ENCODE peak calls at places on chromosomes 1 and 21, in eight cellular contexts. K is prostate gland, R is body of pancreas, M is Panc1, G is kidney, N is lower lobe of right lung, J is mesenchymal stem cell, T is neuronal stem cell. C is an unnamed sample. For H3K9me3, the result is how much of the 10 kb centered on the place peaks cover.

GRCh38 chr1:28027238-28027637 is 61.2 kb downstream of the EYA3 start:
- DNase-seq in G (no peak), R (no peak), M (no peak), K (no peak), J (no peak), T (no peak), N (no peak), C (no peak)

GRCh38 chr1:183609313-183609712 is 19.1 kb upstream of the NCF2 start:
- DNase-seq in J (peak), T (no peak), M (no peak), K (no peak), R (no peak), G (no peak), N (peak), C (peak)

GRCh38 chr1:28811369-28811765 is 603 bp upstream of the OPRD1 start:
- DNase-seq in R (no peak), G (no peak), T (no peak), N (no peak), M (no peak), J (no peak), K (no peak), C (no peak)

GRCh38 chr21:43591468-43592050 is 67.7 kb downstream of the HSF2BP start:
- DNase-seq in J (peak), R (no peak), N (no peak), T (no peak), K (no peak), G (no peak), M (no peak), C (no peak)

GRCh38 chr1:183870351-183871077 is 65.6 kb downstream of the RGL1 start:
- DNase-seq in N (no peak), K (no peak), J (peak), G (peak), R (peak), M (no peak), T (no peak), C (no peak)

GRCh38 chr1:197399691-197400521 is 131.9 kb downstream of the CRB1 start:
- DNase-seq in N (no peak), J (peak), M (peak), R (peak), T (peak), K (no peak), G (no peak), C (no peak)

GRCh38 chr1:227192163-227192562 is 126.1 kb downstream of the CDC42BPA start:
- DNase-seq in N (no peak), J (peak), G (no peak), K (no peak), M (peak), T (no peak), R (peak), C (peak)

GRCh38 chr1:147834810-147835209 is 67.8 kb upstream of the GJA8 start:
- DNase-seq in J (no peak), M (no peak), R (no peak), G (no peak), N (no peak), K (no peak), T (no peak), C (no peak)

GRCh38 chr1:52631759-52632331 is 1.1 kb upstream of the SHISAL2A start:
- DNase-seq in K (no peak), N (no peak), R (no peak), M (no peak), G (no peak), T (no peak), J (no peak), C (no peak)

GRCh38 chr1:87221008-87221407 is 107.7 kb upstream of the LMO4 start:
- DNase-seq in T (no peak), K (no peak), R (no peak), G (no peak), N (no peak), M (no peak), J (no peak), C (no peak)

GRCh38 chr1:23590058-23590783 is 30.9 kb upstream of the ID3 start:
- DNase-seq in G (no peak), J (no peak), N (no peak), M (no peak), T (no peak), R (no peak), K (no peak), C (no peak)

GRCh38 chr1:215529111-215529510 is 38.0 kb upstream of the KCTD3 start:
- DNase-seq in K (no peak), R (no peak), N (no peak), M (no peak), T (no peak), G (no peak), J (peak), C (no peak)

GRCh38 chr1:198829948-198830347 is 191.1 kb downstream of the PTPRC start:
- DNase-seq in R (no peak), M (no peak), K (no peak), G (no peak), T (no peak), J (peak), N (no peak), C (no peak)

GRCh38 chr1:237863234-237863633 is 27.5 kb downstream of the ZP4 start:
- DNase-seq in K (no peak), M (no peak), R (no peak), T (no peak), N (no peak), G (no peak), J (no peak), C (no peak)

GRCh38 chr1:24294228-24294672 is 24.9 kb upstream of the GRHL3 start:
- DNase-seq in K (peak), M (no peak), R (no peak), J (peak), N (no peak), T (no peak), G (peak), C (no peak)

GRCh38 chr1:176785810-176786209 is 322.8 kb downstream of the PAPPA2 start:
- DNase-seq in R (no peak), T (no peak), M (no peak), J (no peak), K (no peak), N (no peak), G (no peak), C (no peak)

GRCh38 chr1:34367954-34368353 is 191.2 kb downstream of the C1orf94 start:
- DNase-seq in G (no peak), T (no peak), K (no peak), N (no peak), R (no peak), M (no peak), J (no peak), C (no peak)

GRCh38 chr1:67213164-67213563 is 46.9 kb downstream of the IL23R start:
- DNase-seq in J (peak), T (peak), N (no peak), K (no peak), R (no peak), G (no peak), M (no peak), C (no peak)

GRCh38 chr1:160410412-160411005 is 10.1 kb downstream of the VANGL2 start:
- DNase-seq in N (no peak), R (no peak), G (no peak), T (peak), M (no peak), K (no peak), J (no peak), C (no peak)

GRCh38 chr1:73903092-73903491 is 294.9 kb downstream of the LRRIQ3 start:
- DNase-seq in T (no peak), R (no peak), G (no peak), K (no peak), J (no peak), M (no peak), N (no peak), C (no peak)

GRCh38 chr1:92953491-92953890 is 7.8 kb downstream of the DIPK1A start:
- DNase-seq in K (no peak), N (no peak), T (no peak), M (no peak), R (no peak), G (no peak), J (no peak), C (no peak)

GRCh38 chr1:109274533-109275476 is 8.1 kb downstream of the PSRC1 start:
- DNase-seq in R (peak), K (peak), G (peak), J (peak), M (no peak), T (no peak), N (peak), C (no peak)

GRCh38 chr1:13878001-13878400 is 178.0 kb downstream of the PRDM2 start:
- DNase-seq in M (no peak), J (no peak), T (no peak), K (no peak), G (no peak), R (no peak), N (no peak), C (no peak)

GRCh38 chr1:220604921-220605320 is 77.0 kb downstream of the MARK1 start:
- DNase-seq in R (no peak), K (no peak), T (no peak), N (no peak), G (no peak), M (no peak), J (no peak), C (no peak)

GRCh38 chr1:212315907-212316306 is 30.7 kb downstream of the PPP2R5A start:
- DNase-seq in M (no peak), R (peak), J (peak), T (peak), K (no peak), N (no peak), G (no peak), C (no peak)

GRCh38 chr1:156912861-156913808 is 7.3 kb upstream of the LRRC71 start:
- DNase-seq in T (no peak), G (no peak), J (no peak), N (peak), K (no peak), M (no peak), R (no peak), C (no peak)

GRCh38 chr1:164163291-164163845 is 395.6 kb upstream of the PBX1 start:
- DNase-seq in N (no peak), R (no peak), K (no peak), J (no peak), T (no peak), M (no peak), G (no peak), C (no peak)
- H3K9me3 ChIP-seq in N (under half), R (under half), K (under half), J (under half), T (under half), M (under half), G (under half), C (under half)

GRCh38 chr1:168159251-168159650 is 19.5 kb upstream of the TIPRL start:
- DNase-seq in G (no peak), J (no peak), M (no peak), R (no peak), N (no peak), T (no peak), K (no peak), C (no peak)

GRCh38 chr1:168159979-168160378 is 18.8 kb upstream of the TIPRL start:
- DNase-seq in T (no peak), G (no peak), N (no peak), R (no peak), J (no peak), M (no peak), K (no peak), C (no peak)

GRCh38 chr1:168151935-168152334 is 15.2 kb upstream of the GPR161 start:
- DNase-seq in K (no peak), N (no peak), T (no peak), M (no peak), G (no peak), J (no peak), R (no peak), C (no peak)

GRCh38 chr1:168157638-168158037 is 20.9 kb upstream of the GPR161 start:
- DNase-seq in R (no peak), T (no peak), M (no peak), J (no peak), N (no peak), K (no peak), G (no peak), C (no peak)

DNA sequence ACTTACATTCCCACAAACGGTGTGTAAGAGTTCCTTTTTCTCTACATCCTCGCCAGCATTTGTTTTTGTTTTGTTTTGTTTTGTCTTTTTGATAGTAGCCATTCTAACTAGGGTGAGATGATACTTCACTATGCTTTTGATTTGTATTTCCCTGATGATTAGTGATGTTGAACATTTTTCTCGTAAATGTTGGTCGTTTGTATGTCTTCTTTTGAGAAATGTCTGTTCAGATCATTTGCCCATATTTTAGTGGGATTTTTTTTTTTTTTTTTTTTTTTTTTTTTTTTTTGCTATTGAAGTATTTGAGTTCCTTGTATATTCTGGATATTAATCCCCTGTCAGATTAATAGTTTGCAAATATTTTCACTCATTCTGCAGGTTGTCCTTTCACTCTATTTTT is 19.2 kb upstream of the GPR161 start:
- DNase-seq in K (no peak), G (no peak), M (no peak), R (no peak), N (no peak), J (no peak), T (no peak), C (no peak)
- H3K4me3 ChIP-seq in K (no peak), G (no peak), M (no peak), R (no peak), N (no peak), J (no peak), T (no peak), C (no peak)

GRCh38 chr1:228241259-228241658 is 33.4 kb downstream of the OBSCN start:
- DNase-seq in J (no peak), K (no peak), M (no peak), R (no peak), N (no peak), T (no peak), G (no peak), C (no peak)
- H3K9me3 ChIP-seq in J (half or more), K (under half), M (under half), R (under half), N (under half), T (under half), G (under half), C (under half)

DNA sequence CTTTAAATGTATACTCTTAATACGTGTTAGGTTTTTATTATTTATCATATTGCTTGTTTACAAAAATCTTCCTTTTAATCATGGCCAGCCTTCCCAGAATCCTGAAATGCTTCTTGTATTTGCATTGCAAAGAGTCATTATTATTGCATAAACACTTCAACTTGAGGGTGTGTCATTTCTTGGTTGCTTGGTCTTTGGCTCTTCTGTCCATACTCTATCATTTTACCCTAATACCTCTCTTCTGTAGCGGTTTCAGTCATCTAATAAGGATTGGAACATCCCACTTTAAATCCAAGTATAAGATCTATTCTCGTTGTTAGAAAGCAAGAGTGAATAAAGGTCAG is 200.6 kb upstream of the CACYBP start:
- DNase-seq in R (no peak), K (no peak), J (no peak), M (no peak), N (no peak), T (no peak), G (no peak), C (no peak)
- H3K4me3 ChIP-seq in R (no peak), K (peak), J (no peak), M (no peak), N (peak), T (peak), G (peak), C (peak)

GRCh38 chr1:208228550-208228949 is 15.6 kb downstream of the PLXNA2 start:
- DNase-seq in G (no peak), R (no peak), J (no peak), T (no peak), M (no peak), K (no peak), N (no peak), C (no peak)
- H3K9me3 ChIP-seq in G (under half), R (under half), J (under half), T (under half), M (under half), K (under half), N (under half), C (under half)

DNA sequence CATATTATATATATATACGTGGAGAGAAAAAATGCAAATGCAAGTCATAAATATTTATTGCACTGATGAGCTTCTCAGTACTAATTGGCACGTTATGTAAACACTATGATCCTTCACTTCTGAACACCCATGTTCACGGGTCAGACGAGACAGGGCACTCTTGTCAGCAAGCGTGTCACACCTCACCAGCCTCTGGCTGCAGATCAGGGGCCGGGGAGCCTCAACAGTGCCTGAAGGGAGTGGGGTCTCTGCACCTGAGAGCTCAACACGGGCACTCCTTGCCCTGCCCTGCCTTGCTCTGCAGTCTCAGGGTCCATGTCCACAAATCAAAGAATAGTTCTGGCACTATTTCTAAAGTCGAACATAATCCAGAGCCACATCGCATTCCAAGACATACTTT is 409 bp upstream of the HIVEP3 start:
- DNase-seq in G (no peak), R (no peak), K (no peak), T (no peak), M (no peak), N (no peak), J (no peak), C (no peak)
- H3K4me3 ChIP-seq in G (peak), R (no peak), K (no peak), T (no peak), M (peak), N (peak), J (no peak), C (peak)

GRCh38 chr1:69139007-69139406 is 428.7 kb upstream of the LRRC7 start:
- DNase-seq in T (no peak), N (no peak), J (no peak), R (no peak), M (no peak), G (no peak), K (no peak), C (no peak)
- H3K9me3 ChIP-seq in T (under half), N (under half), J (under half), R (under half), M (under half), G (under half), K (under half), C (under half)

DNA sequence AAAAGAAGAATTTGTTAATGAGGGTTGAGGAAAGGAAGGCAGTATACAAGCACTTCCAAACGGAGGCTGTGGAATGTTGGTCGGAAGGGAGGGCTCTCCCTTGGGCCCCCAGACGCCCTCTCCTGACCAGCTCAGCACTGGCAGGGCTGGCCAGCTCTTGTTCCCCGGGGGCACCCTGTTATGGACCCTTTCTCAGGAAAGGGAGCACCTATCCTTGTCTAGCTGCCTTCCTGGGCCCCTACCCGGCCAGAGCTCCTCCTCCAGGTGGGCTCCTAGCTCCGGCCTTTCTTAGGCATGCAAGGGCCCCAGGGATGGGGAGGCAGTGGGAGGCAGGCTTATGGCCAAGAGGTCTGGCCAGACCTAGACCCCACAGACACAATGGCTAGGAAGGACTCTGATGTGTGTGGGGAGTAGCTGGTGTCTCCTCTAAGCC is 926 bp downstream of the BLACAT1 start:
- DNase-seq in T (no peak), G (no peak), N (no peak), M (no peak), J (no peak), K (no peak), R (no peak), C (no peak)
- H3K4me3 ChIP-seq in T (peak), G (no peak), N (no peak), M (no peak), J (no peak), K (no peak), R (no peak), C (no peak)

C was measured in thoracic aorta.